ENCODE peak calls at places on chromosomes 6 and 20, in eight cellular contexts. N is GM23338, U is body of pancreas, D is RWPE2, G is left ventricle myocardium inferior, H is Caco-2, C is heart right ventricle, E is colonic mucosa. Y is an unnamed sample.

GRCh38 chr6:119720160-119720559 is 370.6 kb upstream of the MAN1A1 start:
- DNase-seq in E (no peak), G (no peak), U (no peak), D (no peak), C (no peak), H (peak; percentile 11), N (peak; percentile 42), Y (no peak)

GRCh38 chr20:12171927-12172581 is 254.4 kb downstream of the BTBD3 start:
- DNase-seq in E (no peak), G (no peak), U (no peak), D (no peak), N (peak; percentile 5), C (peak; percentile 23), H (no peak), Y (no peak)

GRCh38 chr20:11207749-11208502 is 534.1 kb upstream of the JAG1 start:
- DNase-seq in G (no peak), E (no peak), H (peak; percentile 46), N (no peak), U (peak; percentile 62), C (no peak), D (peak; percentile 78), Y (peak; percentile 62)

GRCh38 chr20:5696011-5696559 is 54.1 kb upstream of the SHLD1 start:
- DNase-seq in G (no peak), D (peak; percentile 83), E (no peak), N (no peak), U (no peak), C (no peak), H (no peak), Y (peak; percentile 1)

GRCh38 chr20:49790077-49790798 is 22.4 kb upstream of the SLC9A8 start:
- DNase-seq in G (peak; percentile 28), N (peak; percentile 60), C (peak; percentile 57), U (no peak), H (peak; percentile 83), E (no peak), D (no peak), Y (peak; percentile 59)

GRCh38 chr6:52596371-52597028 is 19.6 kb upstream of the TRAM2 start:
- DNase-seq in E (no peak), G (no peak), U (no peak), D (no peak), H (no peak), N (no peak), C (no peak), Y (no peak)

GRCh38 chr6:137013738-137014602 is 30.8 kb downstream of the IL20RA start:
- DNase-seq in G (no peak), E (no peak), U (no peak), C (no peak), H (peak; percentile 43), D (no peak), N (peak; percentile 77), Y (no peak)

GRCh38 chr6:92124126-92124525 is 1295.2 kb downstream of the EPHA7 start:
- DNase-seq in G (no peak), U (no peak), H (no peak), D (no peak), N (no peak), E (no peak), C (no peak), Y (no peak)

GRCh38 chr20:51399138-51399890 is 143.2 kb downstream of the NFATC2 start:
- DNase-seq in G (no peak), E (no peak), D (no peak), N (no peak), H (no peak), C (no peak), U (no peak), Y (no peak)

GRCh38 chr6:36962874-36963273 is 8.3 kb downstream of the PI16 start:
- DNase-seq in H (peak; percentile 44), D (no peak), G (peak; percentile 73), C (peak; percentile 69), E (peak; percentile 64), N (peak; percentile 98), U (no peak), Y (no peak)

GRCh38 chr20:33725607-33726264 is 5.6 kb upstream of the PXMP4 start:
- DNase-seq in D (no peak), G (no peak), H (no peak), N (no peak), U (no peak), E (no peak), C (no peak), Y (no peak)

GRCh38 chr6:9204171-9204570 is 768.8 kb upstream of the SLC35B3 start:
- DNase-seq in N (no peak), D (no peak), H (no peak), E (no peak), G (no peak), U (peak; percentile 33), C (no peak), Y (peak; percentile 39)

GRCh38 chr6:21808045-21808470 is 214.5 kb downstream of the SOX4 start:
- DNase-seq in G (peak; percentile 22), U (no peak), H (no peak), E (peak; percentile 18), N (no peak), D (no peak), C (peak; percentile 30), Y (peak; percentile 29)

GRCh38 chr6:170370413-170370812 is 63.9 kb downstream of the FAM120B start:
- DNase-seq in G (no peak), U (no peak), H (no peak), D (no peak), C (no peak), E (peak; percentile 59), N (no peak), Y (no peak)

GRCh38 chr6:1310628-1311399 is 1.1 kb upstream of the FOXQ1 start:
- DNase-seq in D (no peak), G (no peak), C (no peak), N (peak; percentile 66), U (peak; percentile 63), H (peak; percentile 83), E (peak; percentile 64), Y (no peak)

GRCh38 chr6:90107721-90108364 is 188.8 kb downstream of the BACH2 start:
- DNase-seq in N (no peak), D (no peak), U (no peak), H (no peak), E (no peak), C (no peak), G (no peak), Y (no peak)

GRCh38 chr6:89023591-89024441 is 56.7 kb upstream of the PNRC1 start:
- DNase-seq in E (no peak), G (peak; percentile 25), C (peak; percentile 26), H (no peak), D (no peak), U (peak; percentile 33), N (no peak), Y (no peak)

GRCh38 chr6:169145991-169146501 is 107.6 kb downstream of the THBS2 start:
- DNase-seq in H (no peak), U (no peak), C (no peak), E (no peak), N (no peak), D (no peak), G (no peak), Y (peak; percentile 56)

GRCh38 chr6:131164506-131164905 is 29.2 kb downstream of the AKAP7 start:
- DNase-seq in E (no peak), N (no peak), G (no peak), C (no peak), D (no peak), U (no peak), H (no peak), Y (no peak)

GRCh38 chr6:54632984-54633565 is 213.5 kb upstream of the FAM83B start:
- DNase-seq in D (no peak), U (no peak), C (no peak), H (no peak), E (no peak), G (no peak), N (no peak), Y (no peak)
- H3K4me3 ChIP-seq in D (no peak overlapping the region), U (no peak overlapping the region), C (no peak overlapping the region), H (no peak overlapping the region), E (no peak overlapping the region), G (no peak overlapping the region), N (no peak overlapping the region), Y (no peak overlapping the region)

DNA sequence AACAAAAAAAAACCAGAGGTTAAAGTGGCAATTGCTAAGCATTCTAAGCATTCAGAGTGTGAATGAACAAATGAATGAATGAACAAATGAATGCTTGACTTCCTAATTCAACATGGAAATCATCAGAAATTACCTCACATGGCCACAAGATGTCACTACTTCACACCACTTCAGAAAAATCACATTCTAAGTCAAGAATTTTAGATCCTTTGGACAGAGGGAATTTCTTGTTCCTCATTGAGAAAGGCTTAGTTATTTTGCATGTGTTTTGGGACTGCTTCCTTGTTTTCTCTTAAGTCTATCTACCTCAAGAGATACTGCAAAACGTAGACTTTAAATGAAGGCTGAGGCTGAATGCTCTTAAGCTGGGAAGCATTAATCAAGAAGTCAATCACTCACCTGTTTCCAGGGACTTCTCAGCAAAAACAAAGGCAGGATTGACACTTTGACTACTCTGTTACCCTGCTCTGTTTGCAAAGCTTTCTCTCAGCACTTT is 120.2 kb downstream of the MBOAT1 start:
- DNase-seq in C (no peak), D (no peak), E (no peak), G (no peak), H (peak; percentile 40), U (no peak), N (peak; percentile 80), Y (peak; percentile 13)
- TF ChIP-seq CTCF in C (peak; percentile 74), D (peak; percentile 84), E (peak; percentile 67), G (peak; percentile 80), H (peak; percentile 58), U (peak; percentile 55), N (peak; percentile 76), Y (peak; percentile 62)

GRCh38 chr6:150058986-150059385 is 9.9 kb downstream of the ULBP3 start:
- DNase-seq in G (no peak), H (no peak), U (no peak), N (no peak), E (no peak), D (no peak), C (no peak), Y (no peak)
- H3K4me3 ChIP-seq in G (no peak overlapping the region), H (no peak overlapping the region), U (no peak overlapping the region), N (no peak overlapping the region), E (no peak overlapping the region), D (no peak overlapping the region), C (no peak overlapping the region), Y (no peak overlapping the region)

GRCh38 chr6:156514186-156514585 is 263.0 kb upstream of the ARID1B start:
- DNase-seq in U (no peak), E (no peak), C (no peak), N (no peak), D (no peak), G (no peak), H (no peak), Y (no peak)
- TF ChIP-seq CTCF in U (no peak), E (no peak), C (no peak), N (no peak), D (no peak), G (no peak), H (no peak), Y (no peak)

GRCh38 chr20:32190608-32191415 is 16.7 kb downstream of the PLAGL2 start:
- DNase-seq in D (peak; percentile 62), C (no peak), U (no peak), G (no peak), E (no peak), N (peak; percentile 66), H (no peak), Y (no peak)
- H3K4me3 ChIP-seq in D (no peak overlapping the region), C (peak overlapping the region; percentile 88), U (no peak overlapping the region), G (peak overlapping the region; percentile 78), E (peak overlapping the region; percentile 58), N (peak overlapping the region; percentile 93), H (no peak overlapping the region), Y (peak overlapping the region; percentile 53)

GRCh38 chr6:41694815-41695536 is 40.4 kb downstream of the TFEB start:
- DNase-seq in U (no peak), N (no peak), G (no peak), D (no peak), C (no peak), E (no peak), H (no peak), Y (no peak)
- TF ChIP-seq CTCF in U (no peak), N (no peak), G (no peak), D (no peak), C (no peak), E (no peak), H (no peak), Y (no peak)

Y was measured in BJ.